ENCODE peak calls at places on chromosomes 3 and 15, in five cellular contexts. One of them, this sample, is unnamed.

GRCh38 chr15:68792901-68793766 is 27.6 kb downstream of the ANP32A start:
- DNase-seq in cardiac fibroblast: no peak
- DNase-seq in H1: no peak
- DNase-seq in GM23248: no peak
- DNase-seq in effector memory CD4-positive, alpha-beta T cell: no peak
- DNase-seq in this sample: no peak

GRCh38 chr3:51974963-51975856 is at the start of gene ABHD14A:
- DNase-seq in cardiac fibroblast: peak; percentile 59
- DNase-seq in H1: peak; percentile 82
- DNase-seq in GM23248: peak; percentile 88
- DNase-seq in effector memory CD4-positive, alpha-beta T cell: peak; percentile 71
- DNase-seq in this sample: peak; percentile 47

GRCh38 chr3:10688126-10688525 is 127.9 kb upstream of the SLC6A11 start:
- DNase-seq in cardiac fibroblast: no peak
- DNase-seq in H1: no peak
- DNase-seq in GM23248: no peak
- DNase-seq in effector memory CD4-positive, alpha-beta T cell: no peak
- DNase-seq in this sample: no peak

GRCh38 chr15:57015897-57016296 is 97.5 kb downstream of the TCF12 start:
- DNase-seq in cardiac fibroblast: peak; percentile 38
- DNase-seq in H1: no peak
- DNase-seq in GM23248: no peak
- DNase-seq in effector memory CD4-positive, alpha-beta T cell: no peak
- DNase-seq in this sample: no peak

GRCh38 chr15:77145370-77145769 is 74.5 kb upstream of the TSPAN3 start:
- DNase-seq in cardiac fibroblast: no peak
- DNase-seq in H1: no peak
- DNase-seq in GM23248: no peak
- DNase-seq in effector memory CD4-positive, alpha-beta T cell: no peak
- DNase-seq in this sample: no peak

GRCh38 chr3:30632521-30632920 is 26.1 kb downstream of the TGFBR2 start:
- DNase-seq in cardiac fibroblast: no peak
- DNase-seq in H1: no peak
- DNase-seq in GM23248: no peak
- DNase-seq in effector memory CD4-positive, alpha-beta T cell: no peak
- DNase-seq in this sample: no peak

GRCh38 chr3:183392166-183393034 is 36.0 kb downstream of the MCF2L2 start:
- DNase-seq in cardiac fibroblast: peak; percentile 46
- DNase-seq in H1: no peak
- DNase-seq in GM23248: peak; percentile 46
- DNase-seq in effector memory CD4-positive, alpha-beta T cell: no peak
- DNase-seq in this sample: no peak

GRCh38 chr3:180409170-180409569 is 192.8 kb upstream of the TTC14 start:
- DNase-seq in cardiac fibroblast: peak; percentile 55
- DNase-seq in H1: no peak
- DNase-seq in GM23248: no peak
- DNase-seq in effector memory CD4-positive, alpha-beta T cell: no peak
- DNase-seq in this sample: no peak

GRCh38 chr3:59251899-59252298 is 202.1 kb upstream of the CFAP20DC start:
- DNase-seq in cardiac fibroblast: no peak
- DNase-seq in H1: no peak
- DNase-seq in GM23248: no peak
- DNase-seq in effector memory CD4-positive, alpha-beta T cell: no peak
- DNase-seq in this sample: peak; percentile 68

GRCh38 chr3:117105650-117106049 is 396.1 kb downstream of the TUSC7 start:
- DNase-seq in cardiac fibroblast: peak; percentile 69
- DNase-seq in H1: no peak
- DNase-seq in GM23248: peak; percentile 72
- DNase-seq in effector memory CD4-positive, alpha-beta T cell: no peak
- DNase-seq in this sample: peak; percentile 60

GRCh38 chr3:169825316-169825715 is 12.6 kb upstream of the LRRC34 start:
- DNase-seq in cardiac fibroblast: no peak
- DNase-seq in H1: no peak
- DNase-seq in GM23248: no peak
- DNase-seq in effector memory CD4-positive, alpha-beta T cell: no peak
- DNase-seq in this sample: no peak

GRCh38 chr3:49867871-49868321 is 1.8 kb downstream of the CAMKV start:
- DNase-seq in cardiac fibroblast: peak; percentile 49
- DNase-seq in H1: peak; percentile 86
- DNase-seq in GM23248: peak; percentile 65
- DNase-seq in effector memory CD4-positive, alpha-beta T cell: no peak
- DNase-seq in this sample: peak; percentile 22

GRCh38 chr3:49871536-49872157 is 1.9 kb upstream of the CAMKV start:
- DNase-seq in cardiac fibroblast: no peak
- DNase-seq in H1: no peak
- DNase-seq in GM23248: no peak
- DNase-seq in effector memory CD4-positive, alpha-beta T cell: no peak
- DNase-seq in this sample: no peak

GRCh38 chr3:49868951-49869454 is 703 bp downstream of the CAMKV start:
- DNase-seq in cardiac fibroblast: no peak
- DNase-seq in H1: peak; percentile 76
- DNase-seq in GM23248: no peak
- DNase-seq in effector memory CD4-positive, alpha-beta T cell: no peak
- DNase-seq in this sample: no peak

GRCh38 chr3:49867400-49867799 is 2.3 kb downstream of the CAMKV start:
- DNase-seq in cardiac fibroblast: no peak
- DNase-seq in H1: peak; percentile 39
- DNase-seq in GM23248: no peak
- DNase-seq in effector memory CD4-positive, alpha-beta T cell: no peak
- DNase-seq in this sample: no peak

DNA sequence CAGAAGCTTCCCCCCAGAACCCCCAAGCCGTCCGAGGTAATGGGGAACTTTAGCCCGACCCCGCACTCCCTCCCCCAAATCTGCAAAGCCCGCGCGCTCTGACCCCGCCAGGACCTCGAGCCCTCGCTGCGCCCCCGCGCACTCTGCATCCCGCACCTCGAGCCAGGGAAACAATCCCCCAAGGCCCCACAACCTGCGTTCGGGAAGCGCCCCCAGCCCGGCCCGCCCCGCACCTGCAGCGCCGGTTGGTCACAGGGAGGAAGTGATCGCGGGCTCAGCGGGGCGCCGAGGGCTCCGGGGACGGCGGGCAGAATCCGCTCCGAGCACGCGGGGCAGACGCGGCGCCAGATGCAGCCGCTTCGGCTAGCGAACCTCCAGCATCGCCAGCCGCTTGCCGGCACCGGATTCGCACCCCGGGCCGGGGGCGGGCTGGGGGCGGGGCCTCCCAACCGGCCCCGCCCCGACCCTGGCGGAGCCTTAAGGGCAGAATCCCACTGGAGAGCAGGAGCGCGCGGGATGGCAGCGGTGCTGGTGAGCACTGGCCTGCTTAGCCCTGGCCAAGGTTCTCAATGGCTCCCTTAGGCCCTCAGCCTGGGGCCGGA is at the start of gene CAMKV:
- DNase-seq in cardiac fibroblast: no peak
- DNase-seq in H1: peak; percentile 84
- DNase-seq in GM23248: peak; percentile 24
- DNase-seq in effector memory CD4-positive, alpha-beta T cell: no peak
- DNase-seq in this sample: no peak
- H3K4me3 ChIP-seq in cardiac fibroblast: no peak within 1 kb of the TSS
- H3K4me3 ChIP-seq in H1: peak within 1 kb of the TSS; percentile 70
- H3K4me3 ChIP-seq in GM23248: no peak within 1 kb of the TSS
- H3K4me3 ChIP-seq in effector memory CD4-positive, alpha-beta T cell: peak within 1 kb of the TSS; percentile 43
- H3K4me3 ChIP-seq in this sample: peak within 1 kb of the TSS; percentile 1

GRCh38 chr3:194105292-194105691 is 30.7 kb upstream of the HES1 start:
- DNase-seq in cardiac fibroblast: no peak
- DNase-seq in H1: no peak
- DNase-seq in GM23248: no peak
- DNase-seq in effector memory CD4-positive, alpha-beta T cell: no peak
- DNase-seq in this sample: no peak
- H3K4me3 ChIP-seq in cardiac fibroblast: no peak overlapping the region
- H3K4me3 ChIP-seq in H1: no peak overlapping the region
- H3K4me3 ChIP-seq in GM23248: no peak overlapping the region
- H3K4me3 ChIP-seq in effector memory CD4-positive, alpha-beta T cell: no peak overlapping the region
- H3K4me3 ChIP-seq in this sample: no peak overlapping the region

GRCh38 chr3:7392206-7392605 is 531.3 kb downstream of the GRM7 start:
- DNase-seq in cardiac fibroblast: no peak
- DNase-seq in H1: no peak
- DNase-seq in GM23248: no peak
- DNase-seq in effector memory CD4-positive, alpha-beta T cell: no peak
- DNase-seq in this sample: no peak

GRCh38 chr3:7382293-7383033 is 521.5 kb downstream of the GRM7 start:
- DNase-seq in cardiac fibroblast: peak; percentile 43
- DNase-seq in H1: no peak
- DNase-seq in GM23248: no peak
- DNase-seq in effector memory CD4-positive, alpha-beta T cell: no peak
- DNase-seq in this sample: peak; percentile 95

GRCh38 chr3:7385635-7386034 is 524.7 kb downstream of the GRM7 start:
- DNase-seq in cardiac fibroblast: peak; percentile 6
- DNase-seq in H1: no peak
- DNase-seq in GM23248: no peak
- DNase-seq in effector memory CD4-positive, alpha-beta T cell: no peak
- DNase-seq in this sample: no peak

DNA sequence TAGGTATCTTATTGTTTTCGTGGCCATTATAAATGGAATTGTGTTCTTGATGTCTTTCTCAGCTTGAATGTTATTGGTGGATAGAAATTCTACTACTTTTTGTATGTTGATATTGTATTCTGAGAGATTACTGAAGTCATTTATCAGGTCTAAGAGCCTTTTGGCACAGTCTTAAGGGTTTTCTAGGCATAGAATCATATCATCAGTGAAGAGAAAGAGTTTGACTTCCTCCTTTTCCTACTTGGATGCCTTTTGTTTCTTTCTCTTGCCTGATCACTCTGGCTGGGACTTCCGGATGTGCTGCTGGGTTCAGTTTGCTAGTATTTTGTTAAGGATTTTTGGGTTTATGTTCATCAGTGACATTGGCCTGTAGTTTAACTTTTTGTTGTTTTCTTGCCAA is 527.1 kb downstream of the GRM7 start:
- DNase-seq in cardiac fibroblast: no peak
- DNase-seq in H1: no peak
- DNase-seq in GM23248: no peak
- DNase-seq in effector memory CD4-positive, alpha-beta T cell: no peak
- DNase-seq in this sample: no peak
- H3K4me3 ChIP-seq in cardiac fibroblast: no peak overlapping the region
- H3K4me3 ChIP-seq in H1: no peak overlapping the region
- H3K4me3 ChIP-seq in GM23248: no peak overlapping the region
- H3K4me3 ChIP-seq in effector memory CD4-positive, alpha-beta T cell: no peak overlapping the region
- H3K4me3 ChIP-seq in this sample: no peak overlapping the region

GRCh38 chr3:13066236-13066635 is 7.0 kb downstream of the IQSEC1 start:
- DNase-seq in cardiac fibroblast: no peak
- DNase-seq in H1: no peak
- DNase-seq in GM23248: no peak
- DNase-seq in effector memory CD4-positive, alpha-beta T cell: no peak
- DNase-seq in this sample: no peak

GRCh38 chr3:13065727-13066126 is 7.5 kb downstream of the IQSEC1 start:
- DNase-seq in cardiac fibroblast: no peak
- DNase-seq in H1: no peak
- DNase-seq in GM23248: no peak
- DNase-seq in effector memory CD4-positive, alpha-beta T cell: no peak
- DNase-seq in this sample: no peak

GRCh38 chr3:13063225-13063624 is 10.0 kb downstream of the IQSEC1 start:
- DNase-seq in cardiac fibroblast: no peak
- DNase-seq in H1: no peak
- DNase-seq in GM23248: no peak
- DNase-seq in effector memory CD4-positive, alpha-beta T cell: no peak
- DNase-seq in this sample: no peak

GRCh38 chr3:13064964-13065363 is 8.3 kb downstream of the IQSEC1 start:
- DNase-seq in cardiac fibroblast: no peak
- DNase-seq in H1: no peak
- DNase-seq in GM23248: no peak
- DNase-seq in effector memory CD4-positive, alpha-beta T cell: no peak
- DNase-seq in this sample: no peak

DNA sequence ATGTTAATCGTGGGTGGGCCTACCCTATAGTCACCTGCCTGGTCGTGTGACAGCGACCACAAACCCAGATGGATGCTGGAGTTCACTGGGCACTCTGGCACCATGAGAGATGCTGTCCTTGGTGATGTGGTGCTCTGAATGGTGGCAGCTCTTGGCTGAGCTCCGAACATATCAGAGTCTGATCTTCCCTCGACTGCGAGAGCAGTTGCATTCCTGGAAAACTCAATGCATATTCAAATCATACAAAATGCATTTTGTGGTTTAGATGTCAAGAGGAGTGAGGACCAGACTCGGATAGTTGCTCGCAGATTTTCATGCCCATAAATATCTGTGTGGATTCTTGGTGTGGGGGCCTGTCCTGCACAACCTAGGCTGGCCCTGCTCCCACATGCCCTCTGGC is 8.8 kb downstream of the IQSEC1 start:
- DNase-seq in cardiac fibroblast: no peak
- DNase-seq in H1: no peak
- DNase-seq in GM23248: no peak
- DNase-seq in effector memory CD4-positive, alpha-beta T cell: no peak
- DNase-seq in this sample: no peak
- H3K4me3 ChIP-seq in cardiac fibroblast: no peak overlapping the region
- H3K4me3 ChIP-seq in H1: no peak overlapping the region
- H3K4me3 ChIP-seq in GM23248: no peak overlapping the region
- H3K4me3 ChIP-seq in effector memory CD4-positive, alpha-beta T cell: no peak overlapping the region
- H3K4me3 ChIP-seq in this sample: no peak overlapping the region

GRCh38 chr3:66076861-66077495 is 38.3 kb upstream of the MAGI1 start:
- DNase-seq in cardiac fibroblast: no peak
- DNase-seq in H1: no peak
- DNase-seq in GM23248: peak; percentile 83
- DNase-seq in effector memory CD4-positive, alpha-beta T cell: no peak
- DNase-seq in this sample: no peak
- H3K4me3 ChIP-seq in cardiac fibroblast: no peak overlapping the region
- H3K4me3 ChIP-seq in H1: no peak overlapping the region
- H3K4me3 ChIP-seq in GM23248: peak overlapping the region; percentile 16
- H3K4me3 ChIP-seq in effector memory CD4-positive, alpha-beta T cell: no peak overlapping the region
- H3K4me3 ChIP-seq in this sample: no peak overlapping the region

GRCh38 chr3:143668924-143669790 is 179.1 kb downstream of the SLC9A9 start:
- DNase-seq in cardiac fibroblast: no peak
- DNase-seq in H1: no peak
- DNase-seq in GM23248: no peak
- DNase-seq in effector memory CD4-positive, alpha-beta T cell: no peak
- DNase-seq in this sample: no peak

GRCh38 chr3:143668385-143668784 is 179.9 kb downstream of the SLC9A9 start:
- DNase-seq in cardiac fibroblast: no peak
- DNase-seq in H1: no peak
- DNase-seq in GM23248: no peak
- DNase-seq in effector memory CD4-positive, alpha-beta T cell: no peak
- DNase-seq in this sample: no peak

GRCh38 chr3:143672396-143673165 is 175.7 kb downstream of the SLC9A9 start:
- DNase-seq in cardiac fibroblast: no peak
- DNase-seq in H1: no peak
- DNase-seq in GM23248: peak; percentile 6
- DNase-seq in effector memory CD4-positive, alpha-beta T cell: no peak
- DNase-seq in this sample: no peak

GRCh38 chr3:143674100-143674968 is 173.9 kb downstream of the SLC9A9 start:
- DNase-seq in cardiac fibroblast: peak; percentile 89
- DNase-seq in H1: peak; percentile 88
- DNase-seq in GM23248: peak; percentile 75
- DNase-seq in effector memory CD4-positive, alpha-beta T cell: peak; percentile 8
- DNase-seq in this sample: peak; percentile 78

DNA sequence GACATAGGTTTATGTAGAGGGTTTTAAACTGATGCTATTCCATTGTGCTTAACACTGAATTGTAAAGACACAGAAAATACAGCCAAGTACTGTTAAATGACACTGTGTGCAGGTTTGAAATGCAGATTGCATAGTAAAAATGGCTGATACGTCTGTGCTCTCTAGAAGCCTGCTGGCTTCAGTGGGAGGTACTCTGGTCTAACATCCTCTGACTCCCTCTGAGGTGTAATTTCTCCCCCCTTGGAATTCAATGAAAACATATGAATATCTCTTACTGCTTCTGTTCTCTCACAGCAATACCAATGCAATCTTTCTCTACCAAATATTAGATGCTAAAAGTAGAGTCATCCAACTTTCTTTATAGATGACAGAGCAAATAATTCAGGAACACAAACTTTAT is 176.6 kb downstream of the SLC9A9 start:
- DNase-seq in cardiac fibroblast: peak; percentile 43
- DNase-seq in H1: no peak
- DNase-seq in GM23248: peak; percentile 24
- DNase-seq in effector memory CD4-positive, alpha-beta T cell: no peak
- DNase-seq in this sample: no peak
- H3K4me3 ChIP-seq in cardiac fibroblast: no peak overlapping the region
- H3K4me3 ChIP-seq in H1: no peak overlapping the region
- H3K4me3 ChIP-seq in GM23248: no peak overlapping the region
- H3K4me3 ChIP-seq in effector memory CD4-positive, alpha-beta T cell: no peak overlapping the region
- H3K4me3 ChIP-seq in this sample: no peak overlapping the region